ENCODE peak calls at places on chromosomes 16 and 17, in ten cellular contexts. B is NCI-H748 treated with DMSO at 0.1 percent for 48 hours; H is NT2/D1; X is right cardiac atrium; A is hypothalamus; T is D721Med; M is mucosa of gallbladder; C is cardiac fibroblast; Q is GM23248; S is CD8-positive, alpha-beta T cell. E is an unnamed sample.

GRCh38 chr17:68054296-68054900 is 18.9 kb downstream of the KPNA2 start:
- DNase-seq in C (peak), B (no peak), M (no peak), X (no peak), T (no peak), A (peak), H (no peak), Q (peak), S (no peak), E (no peak)

GRCh38 chr17:5788266-5788900 is 204.1 kb upstream of the NLRP1 start:
- DNase-seq in M (no peak), S (no peak), Q (peak), H (no peak), A (no peak), X (no peak), T (no peak), C (peak), B (no peak), E (no peak)

GRCh38 chr17:34613064-34614019 is 34.0 kb downstream of the TMEM132E start:
- DNase-seq in X (no peak), B (peak), S (no peak), C (no peak), Q (peak), A (no peak), H (no peak), T (no peak), M (no peak), E (peak)

GRCh38 chr17:5595831-5596230 is 11.5 kb upstream of the NLRP1 start:
- DNase-seq in Q (no peak), C (no peak), A (no peak), S (no peak), H (no peak), B (no peak), M (no peak), X (no peak), T (no peak), E (no peak)

GRCh38 chr16:87435399-87436224 is 43.5 kb downstream of the MAP1LC3B start:
- DNase-seq in H (no peak), S (no peak), A (no peak), C (peak), M (no peak), Q (peak), T (no peak), B (no peak), X (peak), E (no peak)

GRCh38 chr17:39306509-39307212 is 80.9 kb upstream of the STAC2 start:
- DNase-seq in A (no peak), C (peak), S (no peak), Q (peak), T (no peak), H (no peak), M (no peak), B (no peak), X (no peak), E (no peak)

GRCh38 chr17:70230883-70231282 is 61.6 kb downstream of the KCNJ2 start:
- DNase-seq in S (no peak), H (no peak), B (no peak), X (no peak), C (peak), A (no peak), Q (peak), M (no peak), T (no peak), E (no peak)

GRCh38 chr17:18241229-18241871 is 15.9 kb downstream of the LLGL1 start:
- DNase-seq in X (no peak), T (no peak), H (no peak), S (no peak), A (no peak), M (no peak), B (no peak), Q (no peak), C (no peak), E (no peak)

GRCh38 chr17:15498107-15498506 is 30.7 kb upstream of the CDRT4 start:
- DNase-seq in S (no peak), X (no peak), C (peak), Q (peak), H (peak), B (no peak), A (no peak), M (no peak), T (no peak), E (no peak)

GRCh38 chr17:80637286-80637703 is 92.7 kb downstream of the RPTOR start:
- DNase-seq in T (no peak), C (no peak), A (no peak), B (peak), M (no peak), H (no peak), X (peak), S (no peak), Q (no peak), E (no peak)

GRCh38 chr16:4908854-4909401 is 28.0 kb downstream of the PPL start:
- DNase-seq in H (no peak), T (no peak), M (no peak), X (no peak), C (no peak), B (no peak), S (no peak), A (no peak), Q (no peak), E (no peak)

GRCh38 chr17:46195939-46196338 is 2.7 kb upstream of the KANSL1 start:
- DNase-seq in H (no peak), M (no peak), A (no peak), C (peak), Q (no peak), X (no peak), S (no peak), B (no peak), T (no peak), E (no peak)

GRCh38 chr16:78072275-78072674 is 27.2 kb upstream of the WWOX start:
- DNase-seq in H (peak), C (no peak), S (no peak), T (no peak), B (peak), X (no peak), M (no peak), Q (no peak), A (no peak), E (no peak)

GRCh38 chr17:64653325-64653984 is 8.7 kb downstream of the SMURF2 start:
- DNase-seq in H (no peak), B (no peak), M (no peak), A (no peak), S (no peak), T (no peak), Q (peak), C (peak), X (no peak), E (no peak)

GRCh38 chr16:28210979-28211505 is 723 bp downstream of the XPO6 start:
- DNase-seq in S (peak), Q (peak), B (no peak), M (peak), A (peak), T (peak), C (peak), X (peak), H (no peak), E (peak)

GRCh38 chr16:28589069-28589468 is 7.8 kb downstream of the SULT1A2 start:
- DNase-seq in A (no peak), Q (no peak), H (no peak), X (no peak), T (no peak), C (no peak), B (no peak), S (no peak), M (no peak), E (no peak)

GRCh38 chr16:10979717-10980601 is 35.6 kb downstream of the CLEC16A start:
- DNase-seq in S (no peak), A (peak), T (no peak), M (no peak), H (no peak), C (peak), Q (peak), B (no peak), X (peak), E (no peak)

GRCh38 chr17:10614536-10615155 is 42.5 kb downstream of the MYH3 start:
- DNase-seq in Q (peak), M (peak), T (peak), A (peak), S (peak), C (peak), X (no peak), H (peak), B (no peak), E (no peak)

GRCh38 chr16:11251525-11252481 is 4.2 kb downstream of the SOCS1 start:
- DNase-seq in C (peak), T (no peak), S (peak), B (no peak), M (peak), A (no peak), Q (peak), X (no peak), H (no peak), E (peak)

GRCh38 chr16:19559242-19559910 is 3.9 kb downstream of the VPS35L start:
- DNase-seq in H (no peak), B (peak), X (no peak), Q (peak), T (no peak), C (peak), A (no peak), M (no peak), S (peak), E (no peak)

GRCh38 chr16:56451753-56452689 is 667 bp downstream of the OGFOD1 start:
- DNase-seq in S (no peak), Q (peak), T (no peak), H (no peak), X (no peak), B (no peak), M (no peak), A (no peak), C (peak), E (peak)

GRCh38 chr17:44826123-44826790 is 3.8 kb downstream of the GJC1 start:
- DNase-seq in T (no peak), M (no peak), C (peak), Q (peak), S (no peak), A (no peak), B (no peak), X (no peak), H (no peak), E (no peak)

GRCh38 chr16:52837251-52837650 is 215.4 kb downstream of the CHD9NB start:
- DNase-seq in B (no peak), M (no peak), T (no peak), C (no peak), A (no peak), S (no peak), X (no peak), Q (no peak), H (no peak), E (no peak)

GRCh38 chr16:67767953-67768352 is 38.4 kb downstream of the RANBP10 start:
- DNase-seq in T (no peak), A (no peak), Q (peak), M (no peak), C (peak), S (no peak), X (no peak), H (no peak), B (no peak), E (no peak)

GRCh38 chr17:39195568-39196160 is 1.8 kb downstream of the CACNB1 start:
- DNase-seq in C (no peak), A (peak), X (peak), T (no peak), Q (peak), H (no peak), M (no peak), S (no peak), B (no peak), E (no peak)

GRCh38 chr16:77898671-77899211 is 110.4 kb downstream of the VAT1L start:
- DNase-seq in C (no peak), A (no peak), T (no peak), B (no peak), Q (peak), X (no peak), S (no peak), H (no peak), M (no peak), E (peak)

GRCh38 chr17:82287849-82288601 is 14.5 kb upstream of the CSNK1D start:
- DNase-seq in Q (no peak), B (no peak), C (peak), H (no peak), T (no peak), X (peak), A (no peak), S (no peak), M (peak), E (peak)

GRCh38 chr17:76027159-76027839 is at the start of gene EVPL:
- DNase-seq in T (no peak), M (peak), X (peak), A (no peak), B (no peak), S (no peak), Q (no peak), C (no peak), H (no peak), E (peak)

GRCh38 chr16:24685539-24686432 is 43.7 kb upstream of the TNRC6A start:
- DNase-seq in A (peak), H (no peak), B (peak), X (peak), S (no peak), T (no peak), C (peak), Q (peak), M (peak), E (peak)

GRCh38 chr16:81904320-81904719 is 107.0 kb downstream of the SDR42E1 start:
- DNase-seq in A (no peak), M (no peak), X (no peak), C (no peak), B (no peak), S (no peak), Q (no peak), H (no peak), T (no peak), E (no peak)

GRCh38 chr17:82492647-82493516 is 26.6 kb upstream of the FOXK2 start:
- DNase-seq in Q (peak), B (no peak), H (no peak), S (no peak), M (no peak), T (no peak), C (peak), A (no peak), X (peak), E (no peak)

GRCh38 chr16:50301626-50302471 is 35.5 kb downstream of the ADCY7 start:
- DNase-seq in T (no peak), B (no peak), X (peak), Q (peak), S (no peak), A (no peak), C (peak), M (no peak), H (no peak), E (no peak)

E was measured in body of pancreas.